ENCODE peak calls at places on chromosomes 4 and X, in six cellular contexts. One of them, this sample, is unnamed.

GRCh38 chr4:6092131-6092530 is 73.9 kb upstream of the C4orf50 start:
- DNase-seq in CD8-positive, alpha-beta T cell: no peak
- DNase-seq in psoas muscle: no peak
- DNase-seq in HFF-Myc: no peak
- DNase-seq in epithelial cell of esophagus: no peak
- DNase-seq in chondrocyte: no peak
- DNase-seq in this sample: no peak

GRCh38 chrX:18596096-18596495 is 75.8 kb downstream of the RS1 start:
- DNase-seq in CD8-positive, alpha-beta T cell: no peak
- DNase-seq in psoas muscle: no peak
- DNase-seq in chondrocyte: no peak
- DNase-seq in HFF-Myc: no peak
- DNase-seq in epithelial cell of esophagus: no peak
- DNase-seq in this sample: no peak

GRCh38 chr4:128229458-128229805 is 58.2 kb downstream of the PGRMC2 start:
- DNase-seq in CD8-positive, alpha-beta T cell: no peak
- DNase-seq in psoas muscle: no peak
- DNase-seq in HFF-Myc: no peak
- DNase-seq in chondrocyte: no peak
- DNase-seq in epithelial cell of esophagus: peak
- DNase-seq in this sample: no peak

GRCh38 chr4:59698041-59698440 is 1502.1 kb upstream of the ADGRL3 start:
- DNase-seq in chondrocyte: no peak
- DNase-seq in CD8-positive, alpha-beta T cell: no peak
- DNase-seq in psoas muscle: no peak
- DNase-seq in epithelial cell of esophagus: no peak
- DNase-seq in HFF-Myc: no peak
- DNase-seq in this sample: no peak

GRCh38 chr4:12861422-12861821 is 622.7 kb downstream of the RAB28 start:
- DNase-seq in chondrocyte: no peak
- DNase-seq in CD8-positive, alpha-beta T cell: no peak
- DNase-seq in epithelial cell of esophagus: no peak
- DNase-seq in HFF-Myc: no peak
- DNase-seq in psoas muscle: no peak
- DNase-seq in this sample: no peak

GRCh38 chr4:17680985-17681920 is 66.8 kb downstream of the MED28 start:
- DNase-seq in epithelial cell of esophagus: no peak
- DNase-seq in HFF-Myc: no peak
- DNase-seq in chondrocyte: no peak
- DNase-seq in psoas muscle: no peak
- DNase-seq in CD8-positive, alpha-beta T cell: no peak
- DNase-seq in this sample: no peak

GRCh38 chr4:37865450-37865849 is 25.4 kb upstream of the TBC1D1 start:
- DNase-seq in CD8-positive, alpha-beta T cell: no peak
- DNase-seq in chondrocyte: no peak
- DNase-seq in HFF-Myc: no peak
- DNase-seq in epithelial cell of esophagus: no peak
- DNase-seq in psoas muscle: no peak
- DNase-seq in this sample: no peak

GRCh38 chrX:138534410-138534809 is 177.1 kb downstream of the FGF13 start:
- DNase-seq in psoas muscle: no peak
- DNase-seq in chondrocyte: peak
- DNase-seq in epithelial cell of esophagus: no peak
- DNase-seq in HFF-Myc: no peak
- DNase-seq in CD8-positive, alpha-beta T cell: no peak
- DNase-seq in this sample: no peak

GRCh38 chr4:76198411-76199237 is 15.0 kb downstream of the SCARB2 start:
- DNase-seq in psoas muscle: peak
- DNase-seq in chondrocyte: no peak
- DNase-seq in HFF-Myc: peak
- DNase-seq in CD8-positive, alpha-beta T cell: no peak
- DNase-seq in epithelial cell of esophagus: peak
- DNase-seq in this sample: peak

GRCh38 chrX:6440647-6441046 is 94.3 kb downstream of the VCX3A start:
- DNase-seq in HFF-Myc: no peak
- DNase-seq in psoas muscle: no peak
- DNase-seq in CD8-positive, alpha-beta T cell: no peak
- DNase-seq in chondrocyte: no peak
- DNase-seq in epithelial cell of esophagus: no peak
- DNase-seq in this sample: no peak

GRCh38 chr4:41413670-41414069 is 124.3 kb upstream of the LIMCH1 start:
- DNase-seq in epithelial cell of esophagus: no peak
- DNase-seq in CD8-positive, alpha-beta T cell: no peak
- DNase-seq in chondrocyte: no peak
- DNase-seq in psoas muscle: no peak
- DNase-seq in HFF-Myc: no peak
- DNase-seq in this sample: no peak

GRCh38 chrX:74421181-74422028 is at the start of gene SLC16A2:
- DNase-seq in psoas muscle: peak
- DNase-seq in chondrocyte: no peak
- DNase-seq in CD8-positive, alpha-beta T cell: peak
- DNase-seq in HFF-Myc: no peak
- DNase-seq in epithelial cell of esophagus: peak
- DNase-seq in this sample: peak

GRCh38 chrX:3811331-3812311 is 98.2 kb upstream of the PRKX start:
- DNase-seq in CD8-positive, alpha-beta T cell: peak
- DNase-seq in HFF-Myc: no peak
- DNase-seq in psoas muscle: no peak
- DNase-seq in chondrocyte: no peak
- DNase-seq in epithelial cell of esophagus: peak
- DNase-seq in this sample: no peak
- TF ChIP-seq CTCF in CD8-positive, alpha-beta T cell: peak
- TF ChIP-seq CTCF in HFF-Myc: peak
- TF ChIP-seq CTCF in psoas muscle: peak
- TF ChIP-seq CTCF in chondrocyte: peak
- TF ChIP-seq CTCF in epithelial cell of esophagus: peak
- TF ChIP-seq CTCF in this sample: peak

GRCh38 chr4:84166486-84166885 is 332.6 kb downstream of the NKX6-1 start:
- DNase-seq in CD8-positive, alpha-beta T cell: no peak
- DNase-seq in epithelial cell of esophagus: no peak
- DNase-seq in psoas muscle: no peak
- DNase-seq in chondrocyte: no peak
- DNase-seq in HFF-Myc: no peak
- DNase-seq in this sample: no peak

GRCh38 chr4:84171871-84172270 is 327.2 kb downstream of the NKX6-1 start:
- DNase-seq in psoas muscle: no peak
- DNase-seq in chondrocyte: no peak
- DNase-seq in HFF-Myc: no peak
- DNase-seq in epithelial cell of esophagus: peak
- DNase-seq in CD8-positive, alpha-beta T cell: no peak
- DNase-seq in this sample: no peak

GRCh38 chr4:84167089-84167488 is 332.0 kb downstream of the NKX6-1 start:
- DNase-seq in HFF-Myc: no peak
- DNase-seq in epithelial cell of esophagus: no peak
- DNase-seq in psoas muscle: no peak
- DNase-seq in chondrocyte: no peak
- DNase-seq in CD8-positive, alpha-beta T cell: no peak
- DNase-seq in this sample: no peak

GRCh38 chr4:84167579-84167978 is 331.5 kb downstream of the NKX6-1 start:
- DNase-seq in chondrocyte: no peak
- DNase-seq in psoas muscle: no peak
- DNase-seq in HFF-Myc: no peak
- DNase-seq in epithelial cell of esophagus: no peak
- DNase-seq in CD8-positive, alpha-beta T cell: no peak
- DNase-seq in this sample: no peak
- TF ChIP-seq CTCF in chondrocyte: no peak
- TF ChIP-seq CTCF in psoas muscle: no peak
- TF ChIP-seq CTCF in HFF-Myc: no peak
- TF ChIP-seq CTCF in epithelial cell of esophagus: peak
- TF ChIP-seq CTCF in CD8-positive, alpha-beta T cell: no peak
- TF ChIP-seq CTCF in this sample: no peak

GRCh38 chr4:56158483-56158882 is 209.7 kb downstream of the CEP135 start:
- DNase-seq in chondrocyte: no peak
- DNase-seq in epithelial cell of esophagus: no peak
- DNase-seq in psoas muscle: no peak
- DNase-seq in HFF-Myc: no peak
- DNase-seq in CD8-positive, alpha-beta T cell: no peak
- DNase-seq in this sample: no peak
- TF ChIP-seq CTCF in chondrocyte: no peak
- TF ChIP-seq CTCF in epithelial cell of esophagus: no peak
- TF ChIP-seq CTCF in psoas muscle: no peak
- TF ChIP-seq CTCF in HFF-Myc: no peak
- TF ChIP-seq CTCF in CD8-positive, alpha-beta T cell: no peak
- TF ChIP-seq CTCF in this sample: no peak

GRCh38 chr4:112325522-112325921 is 28.4 kb downstream of the ALPK1 start:
- DNase-seq in HFF-Myc: no peak
- DNase-seq in CD8-positive, alpha-beta T cell: no peak
- DNase-seq in chondrocyte: no peak
- DNase-seq in psoas muscle: no peak
- DNase-seq in epithelial cell of esophagus: no peak
- DNase-seq in this sample: no peak

GRCh38 chr4:112329672-112330372 is 32.7 kb downstream of the ALPK1 start:
- DNase-seq in epithelial cell of esophagus: no peak
- DNase-seq in CD8-positive, alpha-beta T cell: no peak
- DNase-seq in HFF-Myc: no peak
- DNase-seq in psoas muscle: no peak
- DNase-seq in chondrocyte: no peak
- DNase-seq in this sample: no peak

GRCh38 chr4:112332398-112332797 is 35.2 kb downstream of the ALPK1 start:
- DNase-seq in epithelial cell of esophagus: no peak
- DNase-seq in chondrocyte: no peak
- DNase-seq in CD8-positive, alpha-beta T cell: no peak
- DNase-seq in psoas muscle: no peak
- DNase-seq in HFF-Myc: no peak
- DNase-seq in this sample: no peak

GRCh38 chr4:112330921-112331320 is 33.8 kb downstream of the ALPK1 start:
- DNase-seq in chondrocyte: no peak
- DNase-seq in epithelial cell of esophagus: no peak
- DNase-seq in HFF-Myc: no peak
- DNase-seq in CD8-positive, alpha-beta T cell: no peak
- DNase-seq in psoas muscle: no peak
- DNase-seq in this sample: no peak

DNA sequence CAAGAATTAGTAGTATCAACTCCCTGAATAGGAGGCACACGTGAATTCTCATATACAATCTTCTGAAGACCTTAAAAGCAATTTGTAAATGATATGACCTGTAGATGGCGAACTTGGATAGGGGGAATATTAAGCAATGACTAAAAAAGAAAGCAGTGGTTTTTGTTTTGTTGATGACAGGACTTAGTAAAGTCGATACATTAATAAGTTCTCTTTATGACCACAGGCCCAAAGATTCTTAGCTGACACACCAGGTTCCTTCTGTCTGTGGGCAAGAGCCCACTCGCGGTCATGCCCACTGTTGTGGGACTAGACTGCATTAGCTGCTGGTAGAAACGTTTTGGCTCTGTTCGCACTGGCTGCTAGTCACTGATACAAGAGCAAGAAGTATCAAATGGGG is 30.8 kb downstream of the ALPK1 start:
- DNase-seq in chondrocyte: no peak
- DNase-seq in HFF-Myc: peak
- DNase-seq in CD8-positive, alpha-beta T cell: no peak
- DNase-seq in epithelial cell of esophagus: peak
- DNase-seq in psoas muscle: no peak
- DNase-seq in this sample: no peak
- TF ChIP-seq CTCF in chondrocyte: peak
- TF ChIP-seq CTCF in HFF-Myc: peak
- TF ChIP-seq CTCF in CD8-positive, alpha-beta T cell: peak
- TF ChIP-seq CTCF in epithelial cell of esophagus: peak
- TF ChIP-seq CTCF in psoas muscle: peak
- TF ChIP-seq CTCF in this sample: peak

GRCh38 chr4:110197421-110198398 is 705 bp downstream of the ELOVL6 start:
- DNase-seq in psoas muscle: peak
- DNase-seq in epithelial cell of esophagus: peak
- DNase-seq in HFF-Myc: peak
- DNase-seq in chondrocyte: no peak
- DNase-seq in CD8-positive, alpha-beta T cell: peak
- DNase-seq in this sample: no peak

GRCh38 chr4:110198472-110199419 is at the start of gene ELOVL6:
- DNase-seq in psoas muscle: peak
- DNase-seq in HFF-Myc: peak
- DNase-seq in epithelial cell of esophagus: peak
- DNase-seq in CD8-positive, alpha-beta T cell: peak
- DNase-seq in chondrocyte: no peak
- DNase-seq in this sample: no peak

GRCh38 chr4:110196206-110196870 is 2.1 kb downstream of the ELOVL6 start:
- DNase-seq in psoas muscle: peak
- DNase-seq in HFF-Myc: peak
- DNase-seq in CD8-positive, alpha-beta T cell: peak
- DNase-seq in chondrocyte: no peak
- DNase-seq in epithelial cell of esophagus: peak
- DNase-seq in this sample: no peak

GRCh38 chr4:110195561-110196205 is 2.7 kb downstream of the ELOVL6 start:
- DNase-seq in chondrocyte: no peak
- DNase-seq in CD8-positive, alpha-beta T cell: peak
- DNase-seq in psoas muscle: no peak
- DNase-seq in epithelial cell of esophagus: peak
- DNase-seq in HFF-Myc: no peak
- DNase-seq in this sample: no peak

GRCh38 chr4:110196871-110197420 is 1.5 kb downstream of the ELOVL6 start:
- DNase-seq in psoas muscle: peak
- DNase-seq in chondrocyte: no peak
- DNase-seq in CD8-positive, alpha-beta T cell: peak
- DNase-seq in epithelial cell of esophagus: peak
- DNase-seq in HFF-Myc: no peak
- DNase-seq in this sample: no peak
- TF ChIP-seq CTCF in psoas muscle: no peak
- TF ChIP-seq CTCF in chondrocyte: no peak
- TF ChIP-seq CTCF in CD8-positive, alpha-beta T cell: no peak
- TF ChIP-seq CTCF in epithelial cell of esophagus: no peak
- TF ChIP-seq CTCF in HFF-Myc: no peak
- TF ChIP-seq CTCF in this sample: no peak

DNA sequence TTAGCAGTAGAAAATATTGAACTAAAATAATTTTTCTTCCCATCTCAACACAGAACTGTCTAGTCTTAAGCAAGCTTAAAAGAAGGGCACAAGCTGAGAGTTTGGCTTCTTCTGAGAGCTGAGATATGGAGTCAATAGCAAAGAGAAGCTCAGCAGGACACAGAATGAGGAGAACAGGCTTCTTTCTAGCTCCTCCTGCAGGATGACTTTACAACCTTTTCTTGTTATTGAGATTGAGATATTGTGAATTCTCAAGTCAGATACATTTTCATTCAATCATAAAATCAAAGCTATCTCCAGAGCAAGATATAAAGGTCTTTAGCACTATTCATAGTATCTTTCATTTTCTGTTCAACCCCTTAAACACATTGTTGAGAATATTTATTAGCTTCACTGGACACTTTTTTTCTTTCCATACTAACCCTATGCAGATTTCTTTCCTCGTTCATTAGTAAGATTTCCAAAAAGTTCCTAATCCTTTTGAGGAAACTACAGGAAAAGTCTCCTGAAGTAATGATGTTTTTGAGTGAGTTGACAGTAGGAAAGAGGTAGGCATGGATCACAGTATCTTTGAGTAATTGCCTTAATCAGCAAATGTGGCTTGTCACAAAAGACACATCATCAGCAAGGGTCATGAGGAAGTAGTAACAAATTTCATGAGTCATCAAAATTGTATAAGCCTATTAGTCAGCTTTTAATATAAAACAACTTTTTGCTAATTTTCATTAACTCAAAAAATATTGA is 17.8 kb upstream of the CXCL3 start:
- DNase-seq in psoas muscle: no peak
- DNase-seq in HFF-Myc: no peak
- DNase-seq in epithelial cell of esophagus: peak
- DNase-seq in CD8-positive, alpha-beta T cell: no peak
- DNase-seq in chondrocyte: no peak
- DNase-seq in this sample: no peak
- TF ChIP-seq CTCF in psoas muscle: no peak
- TF ChIP-seq CTCF in HFF-Myc: no peak
- TF ChIP-seq CTCF in epithelial cell of esophagus: no peak
- TF ChIP-seq CTCF in CD8-positive, alpha-beta T cell: no peak
- TF ChIP-seq CTCF in chondrocyte: no peak
- TF ChIP-seq CTCF in this sample: no peak

GRCh38 chrX:82677281-82677680 is 830.8 kb upstream of the POU3F4 start:
- DNase-seq in psoas muscle: no peak
- DNase-seq in epithelial cell of esophagus: no peak
- DNase-seq in chondrocyte: no peak
- DNase-seq in CD8-positive, alpha-beta T cell: no peak
- DNase-seq in HFF-Myc: no peak
- DNase-seq in this sample: no peak

GRCh38 chrX:82676386-82676785 is 831.7 kb upstream of the POU3F4 start:
- DNase-seq in HFF-Myc: no peak
- DNase-seq in chondrocyte: no peak
- DNase-seq in psoas muscle: no peak
- DNase-seq in CD8-positive, alpha-beta T cell: no peak
- DNase-seq in epithelial cell of esophagus: peak
- DNase-seq in this sample: no peak
- TF ChIP-seq CTCF in HFF-Myc: no peak
- TF ChIP-seq CTCF in chondrocyte: peak
- TF ChIP-seq CTCF in psoas muscle: peak
- TF ChIP-seq CTCF in CD8-positive, alpha-beta T cell: no peak
- TF ChIP-seq CTCF in epithelial cell of esophagus: peak
- TF ChIP-seq CTCF in this sample: no peak